ENCODE peak calls at places on chromosomes 6 and 20, in four cellular contexts. H, C, R and E are unnamed samples.

GRCh38 chr6:141790921-141791320 is 341.8 kb upstream of the GJE1 start:
- DNase-seq in H (no peak), C (no peak), R (no peak), E (no peak)

GRCh38 chr6:69795469-69796080 is 1.2 kb downstream of the LMBRD1 start:
- DNase-seq in H (peak; percentile 21), C (no peak), R (no peak), E (no peak)

GRCh38 chr6:126181173-126181741 is 158.7 kb upstream of the CENPW start:
- DNase-seq in H (no peak), C (no peak), R (no peak), E (no peak)

GRCh38 chr6:112029045-112029822 is 24.7 kb upstream of the CCN6 start:
- DNase-seq in H (peak; percentile 77), C (peak; percentile 62), R (no peak), E (no peak)

GRCh38 chr6:130843575-130844320 is 16.5 kb downstream of the SMLR1 start:
- DNase-seq in H (peak; percentile 58), C (no peak), R (no peak), E (peak; percentile 9)

GRCh38 chr6:11491998-11492397 is 45.6 kb upstream of the TMEM170B start:
- DNase-seq in H (no peak), C (no peak), R (no peak), E (no peak)

GRCh38 chr6:112683926-112684325 is 336.8 kb downstream of the RFPL4B start:
- DNase-seq in H (peak; percentile 98), C (no peak), R (no peak), E (no peak)

GRCh38 chr6:116409756-116410155 is 39.0 kb downstream of the DSE start:
- DNase-seq in H (no peak), C (no peak), R (no peak), E (peak; percentile 88)

GRCh38 chr6:170005680-170006470 is 254.5 kb downstream of the ERMARD start:
- DNase-seq in H (no peak), C (no peak), R (peak; percentile 37), E (no peak)

GRCh38 chr6:106125925-106126435 is 39.8 kb downstream of the PRDM1 start:
- DNase-seq in H (no peak), C (no peak), R (no peak), E (peak; percentile 62)

GRCh38 chr20:35952480-35953410 is 1.6 kb downstream of the SCAND1 start:
- DNase-seq in H (peak; percentile 51), C (no peak), R (no peak), E (no peak)

GRCh38 chr6:89371849-89372505 is 19.5 kb upstream of the UBE2J1 start:
- DNase-seq in H (peak; percentile 36), C (peak; percentile 78), R (peak; percentile 77), E (no peak)

GRCh38 chr6:144248470-144249301 is 36.4 kb upstream of the UTRN start:
- DNase-seq in H (peak; percentile 87), C (no peak), R (no peak), E (no peak)

GRCh38 chr6:56775498-56776166 is 132.9 kb upstream of the DST start:
- DNase-seq in H (no peak), C (no peak), R (no peak), E (no peak)

GRCh38 chr6:4637691-4638433 is 138.3 kb upstream of the CDYL start:
- DNase-seq in H (peak; percentile 69), C (no peak), R (no peak), E (peak; percentile 4)

GRCh38 chr20:41004561-41005360 is 23.9 kb upstream of the TOP1 start:
- DNase-seq in H (peak; percentile 41), C (no peak), R (no peak), E (no peak)

GRCh38 chr6:151075943-151076555 is 163.7 kb upstream of the AKAP12 start:
- DNase-seq in H (no peak), C (no peak), R (no peak), E (no peak)

GRCh38 chr6:143496974-143497373 is 14.5 kb downstream of the FUCA2 start:
- DNase-seq in H (no peak), C (no peak), R (no peak), E (no peak)

GRCh38 chr6:90231308-90231707 is 65.3 kb downstream of the BACH2 start:
- DNase-seq in H (no peak), C (no peak), R (no peak), E (no peak)

GRCh38 chr6:166478782-166479592 is 96.2 kb upstream of the MPC1 start:
- DNase-seq in H (no peak), C (peak; percentile 7), R (no peak), E (no peak)

GRCh38 chr6:6907286-6907685 is 200.5 kb upstream of the RREB1 start:
- DNase-seq in H (no peak), C (no peak), R (no peak), E (no peak)

GRCh38 chr6:161273752-161274487 is at the start of gene AGPAT4:
- DNase-seq in H (peak; percentile 99), C (peak; percentile 33), R (peak; percentile 90), E (peak; percentile 62)

GRCh38 chr20:740162-740561 is 28.1 kb downstream of the SLC52A3 start:
- DNase-seq in H (no peak), C (no peak), R (no peak), E (no peak)

GRCh38 chr6:158207452-158207788 is 39.3 kb downstream of the GTF2H5 start:
- DNase-seq in H (no peak), C (no peak), R (no peak), E (peak; percentile 82)

GRCh38 chr20:44203161-44203560 is 7.4 kb downstream of the OSER1 start:
- DNase-seq in H (peak; percentile 37), C (no peak), R (no peak), E (no peak)

GRCh38 chr20:44207066-44207723 is 3.4 kb downstream of the OSER1 start:
- DNase-seq in H (peak; percentile 65), C (no peak), R (no peak), E (no peak)

GRCh38 chr20:44206132-44206531 is 4.4 kb downstream of the OSER1 start:
- DNase-seq in H (no peak), C (no peak), R (no peak), E (no peak)

GRCh38 chr20:44204832-44205215 is 5.7 kb downstream of the OSER1 start:
- DNase-seq in H (no peak), C (no peak), R (no peak), E (no peak)

DNA sequence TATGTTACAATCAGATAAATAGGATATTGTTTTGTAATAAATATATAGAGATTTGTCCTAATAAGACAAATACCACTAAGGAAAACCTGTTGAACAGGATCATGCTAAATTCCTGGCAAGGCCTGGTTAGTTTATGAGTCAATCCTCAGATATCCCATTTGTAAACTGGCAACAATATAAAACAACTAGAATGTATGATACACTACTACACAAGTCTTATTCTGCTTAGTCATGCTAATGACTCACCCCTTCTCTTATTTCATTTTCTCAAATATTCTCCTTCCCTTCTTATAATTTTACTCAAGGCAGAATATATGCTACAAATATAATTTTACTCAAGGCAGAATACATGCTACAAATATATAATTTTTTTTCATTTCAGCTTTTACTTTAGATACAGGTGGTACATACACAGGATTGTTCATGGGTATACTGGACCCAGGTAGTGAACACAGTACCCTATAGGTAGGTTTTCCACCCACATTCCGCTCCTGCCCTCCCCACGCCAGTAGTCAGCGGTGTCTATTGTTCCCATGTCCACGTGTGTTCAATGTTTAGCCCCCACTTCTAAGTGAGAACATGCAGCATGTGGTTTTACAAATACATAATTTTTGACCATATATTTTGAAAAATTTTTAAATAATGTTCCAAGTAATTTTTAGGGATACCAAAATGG is 6.3 kb downstream of the OSER1 start:
- DNase-seq in H (peak; percentile 94), C (no peak), R (no peak), E (no peak)
- H3K4me1 ChIP-seq in H (peaks cover 27% of the 10 kb centered on the region), C (peaks cover 97% of the 10 kb centered on the region), R (peaks cover 59% of the 10 kb centered on the region), E (no peaks in the 10 kb centered on the region)

DNA sequence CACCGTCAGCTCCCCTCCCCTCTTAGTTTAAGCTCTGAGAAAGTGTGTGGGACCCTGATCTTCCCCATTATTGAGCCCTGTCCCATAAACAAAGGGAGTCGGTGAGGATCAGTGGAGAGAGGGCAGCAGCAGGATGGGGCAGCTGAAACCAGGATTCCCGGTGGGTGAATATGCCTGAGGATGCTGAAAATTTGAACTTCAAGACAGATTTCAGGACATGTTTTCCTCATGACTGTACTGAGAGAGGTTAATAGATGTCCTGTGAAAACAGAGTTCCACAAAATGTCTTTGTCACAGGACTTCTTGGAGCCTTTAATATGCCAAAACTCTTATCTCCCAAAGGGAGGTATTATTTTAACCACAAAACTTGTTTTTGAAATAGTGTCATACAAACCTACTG is 53.5 kb upstream of the SLC22A16 start:
- DNase-seq in H (peak; percentile 28), C (no peak), R (no peak), E (no peak)
- H3K4me1 ChIP-seq in H (peaks cover 3% of the 10 kb centered on the region), C (peaks cover 13% of the 10 kb centered on the region), R (no peaks in the 10 kb centered on the region), E (no peaks in the 10 kb centered on the region)

GRCh38 chr6:137218473-137218916 is 690 bp downstream of the IFNGR1 start:
- DNase-seq in H (peak; percentile 40), C (no peak), R (peak; percentile 83), E (peak; percentile 66)

GRCh38 chr6:137217801-137218472 is 1.2 kb downstream of the IFNGR1 start:
- DNase-seq in H (peak; percentile 48), C (no peak), R (no peak), E (no peak)

GRCh38 chr6:137218917-137219663 is at the start of gene IFNGR1:
- DNase-seq in H (peak; percentile 91), C (peak; percentile 98), R (peak; percentile 98), E (peak; percentile 81)

GRCh38 chr6:137216106-137216505 is 3.1 kb downstream of the IFNGR1 start:
- DNase-seq in H (no peak), C (no peak), R (no peak), E (no peak)

DNA sequence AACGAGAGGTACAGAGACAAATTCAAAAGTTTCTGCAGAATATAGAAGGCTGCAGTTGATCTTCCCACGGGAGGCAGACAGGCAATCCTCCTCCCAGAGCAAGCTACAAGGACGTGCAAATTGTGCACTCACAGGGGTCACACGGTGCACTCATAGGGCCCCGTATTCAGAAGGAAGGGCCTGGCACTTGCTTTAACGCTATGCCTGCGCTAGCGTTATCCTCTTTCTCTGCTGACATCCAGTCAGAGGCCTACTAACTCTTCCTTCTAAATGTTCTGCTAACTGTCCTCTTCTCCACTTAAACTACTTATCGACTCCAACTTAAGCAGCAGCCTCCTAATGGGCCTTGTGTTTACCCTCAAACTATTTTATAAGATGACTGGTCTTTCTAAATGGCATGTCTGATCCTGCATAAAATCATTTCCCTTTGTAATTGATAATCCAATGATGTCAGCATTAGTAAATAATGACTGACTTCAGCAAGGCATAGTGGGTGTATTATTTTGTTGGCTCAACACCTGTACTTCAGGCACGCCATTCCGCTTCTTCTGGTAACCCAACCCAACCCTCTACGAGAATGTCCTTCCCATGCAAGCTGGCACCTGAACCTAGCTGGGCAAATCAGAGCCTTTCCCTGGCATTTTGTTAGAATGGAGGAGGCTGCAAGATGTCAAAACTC is 2.2 kb downstream of the IFNGR1 start:
- DNase-seq in H (no peak), C (no peak), R (no peak), E (no peak)
- H3K4me1 ChIP-seq in H (peaks cover 7% of the 10 kb centered on the region), C (peaks cover 92% of the 10 kb centered on the region), R (peaks cover 47% of the 10 kb centered on the region), E (peaks cover 9% of the 10 kb centered on the region)

DNA sequence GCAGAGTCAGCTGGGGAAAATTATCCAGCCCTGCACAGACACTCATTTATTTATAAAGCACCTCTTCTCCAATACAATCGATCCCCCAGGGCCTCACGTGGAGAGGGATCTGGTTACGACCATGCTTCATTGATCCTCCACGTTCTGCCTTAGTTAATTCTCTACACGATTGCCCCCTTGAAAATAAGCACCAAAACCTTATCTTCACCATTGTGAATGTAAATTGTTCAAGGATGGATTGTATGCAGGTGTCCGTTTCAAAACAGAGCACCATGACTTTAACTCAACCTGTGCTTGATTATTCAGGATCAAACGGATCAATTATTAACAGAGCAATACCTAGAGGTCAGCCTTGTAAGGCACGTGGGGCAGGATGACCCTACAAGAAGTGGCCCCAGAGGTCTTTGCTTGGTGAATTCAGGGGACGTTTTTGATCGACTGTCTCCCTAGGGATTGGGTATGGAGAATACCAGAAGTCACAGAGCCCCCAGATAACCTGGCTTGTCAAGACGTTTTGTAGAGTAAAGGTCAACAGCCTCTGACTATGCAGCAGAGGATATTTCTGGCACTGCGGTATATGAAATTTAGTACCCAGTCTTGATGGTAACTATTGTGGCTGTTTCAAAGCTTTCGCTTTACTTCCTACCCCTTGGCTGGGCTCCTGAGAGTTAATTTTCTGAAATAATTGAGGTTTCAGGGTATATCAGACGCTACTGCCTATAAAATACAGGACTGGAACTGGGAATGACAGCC is 112.1 kb downstream of the NFATC2 start:
- DNase-seq in H (no peak), C (no peak), R (no peak), E (no peak)
- H3K4me1 ChIP-seq in H (peaks cover 2% of the 10 kb centered on the region), C (peaks cover 29% of the 10 kb centered on the region), R (peaks cover 23% of the 10 kb centered on the region), E (peaks cover 5% of the 10 kb centered on the region)